ENCODE peak calls at places on chromosomes 6 and 20, in nine cellular contexts. S is GM12891; E is iPS-NIHi11; N is uterus; V is NCI-H2029; C is kidney epithelial cell; G is HTR-8/SVneo; J is mammary epithelial cell; K is activated naive CD4-positive, alpha-beta T cell treated with Interleukin-2 at 50 U/mL for 16 hours. P is an unnamed sample.
A peak's percentile ranks its signal among the peaks of the same experiment; 100 is the strongest.

GRCh38 chr6:12010635-12011275 is 1.4 kb upstream of the HIVEP1 start:
- DNase-seq in E (peak; percentile 49), S (no peak), V (peak; percentile 87), J (no peak), N (peak; percentile 68), K (no peak), G (peak; percentile 56), C (no peak), P (no peak)

GRCh38 chr6:21666788-21667681 is 73.5 kb downstream of the SOX4 start:
- DNase-seq in J (no peak), N (peak; percentile 26), K (no peak), G (no peak), S (no peak), V (peak; percentile 24), E (peak; percentile 20), C (no peak), P (no peak)

GRCh38 chr6:56547687-56548086 is 95.0 kb downstream of the DST start:
- DNase-seq in C (no peak), N (no peak), S (no peak), E (no peak), G (no peak), V (no peak), J (no peak), K (no peak), P (no peak)

GRCh38 chr6:113732384-113732966 is 124.7 kb upstream of the MARCKS start:
- DNase-seq in S (no peak), J (no peak), E (no peak), N (peak; percentile 20), C (no peak), V (peak; percentile 51), K (no peak), G (no peak), P (no peak)

GRCh38 chr6:39812853-39813533 is 20.8 kb downstream of the DAAM2 start:
- DNase-seq in N (peak; percentile 44), E (no peak), J (no peak), S (peak; percentile 25), K (no peak), V (peak; percentile 80), G (no peak), C (no peak), P (no peak)

GRCh38 chr6:27825025-27825823 is 87.0 kb downstream of the OR2B2 start:
- DNase-seq in J (peak; percentile 35), S (no peak), K (no peak), N (no peak), V (no peak), C (no peak), E (no peak), G (no peak), P (no peak)

GRCh38 chr6:101226677-101227135 is 166.8 kb upstream of the GRIK2 start:
- DNase-seq in S (no peak), K (no peak), V (no peak), C (no peak), J (peak; percentile 31), E (peak; percentile 52), G (peak; percentile 9), N (no peak), P (no peak)

GRCh38 chr6:111724039-111724438 is 118.4 kb upstream of the TRAF3IP2 start:
- DNase-seq in G (no peak), S (no peak), C (no peak), K (no peak), N (no peak), E (no peak), J (no peak), V (no peak), P (no peak)

GRCh38 chr20:59363094-59363493 is 62.7 kb downstream of the EDN3 start:
- DNase-seq in J (no peak), S (no peak), G (no peak), C (no peak), K (no peak), N (no peak), E (no peak), V (no peak), P (no peak)

GRCh38 chr6:118240878-118241528 is 307.1 kb upstream of the PLN start:
- DNase-seq in C (no peak), E (no peak), K (no peak), J (no peak), S (no peak), V (no peak), N (no peak), G (no peak), P (no peak)

GRCh38 chr6:37934276-37934675 is 114.7 kb downstream of the ZFAND3 start:
- DNase-seq in E (no peak), V (no peak), S (no peak), C (no peak), N (no peak), J (no peak), K (no peak), G (no peak), P (no peak)